ENCODE peak calls at places on chromosomes 6 and 20, in eight cellular contexts. One of them, this sample, is unnamed.

GRCh38 chr20:58147628-58148370 is 80.7 kb downstream of the ANKRD60 start:
- ATAC-seq in A549: no peak
- ATAC-seq in activated T-cell treated with anti-CD3 and anti-CD28 coated beads, Interleukin-2, amount 50 U/mL, for 72 hours: no peak
- ATAC-seq in activated CD4-positive, CD25-positive, alpha-beta regulatory T cell treated with anti-CD3 and anti-CD28 coated beads, Interleukin-2, amount 50 U/mL, for 24 hours: no peak
- ATAC-seq in WTC11: no peak
- ATAC-seq in effector memory CD8-positive, alpha-beta T cell: no peak
- ATAC-seq in T-helper 17 cell: no peak
- ATAC-seq in naive B cell: no peak
- ATAC-seq in this sample: no peak

GRCh38 chr6:21396313-21396712 is 197.2 kb upstream of the SOX4 start:
- ATAC-seq in A549: no peak
- ATAC-seq in activated T-cell treated with anti-CD3 and anti-CD28 coated beads, Interleukin-2, amount 50 U/mL, for 72 hours: no peak
- ATAC-seq in activated CD4-positive, CD25-positive, alpha-beta regulatory T cell treated with anti-CD3 and anti-CD28 coated beads, Interleukin-2, amount 50 U/mL, for 24 hours: no peak
- ATAC-seq in WTC11: no peak
- ATAC-seq in effector memory CD8-positive, alpha-beta T cell: no peak
- ATAC-seq in T-helper 17 cell: no peak
- ATAC-seq in naive B cell: no peak
- ATAC-seq in this sample: peak

GRCh38 chr20:62704341-62704948 is 4.2 kb upstream of the NTSR1 start:
- ATAC-seq in A549: peak
- ATAC-seq in activated T-cell treated with anti-CD3 and anti-CD28 coated beads, Interleukin-2, amount 50 U/mL, for 72 hours: no peak
- ATAC-seq in activated CD4-positive, CD25-positive, alpha-beta regulatory T cell treated with anti-CD3 and anti-CD28 coated beads, Interleukin-2, amount 50 U/mL, for 24 hours: no peak
- ATAC-seq in WTC11: no peak
- ATAC-seq in effector memory CD8-positive, alpha-beta T cell: no peak
- ATAC-seq in T-helper 17 cell: no peak
- ATAC-seq in naive B cell: no peak
- ATAC-seq in this sample: peak

GRCh38 chr6:48318670-48319069 is 207.7 kb upstream of the PTCHD4 start:
- ATAC-seq in A549: no peak
- ATAC-seq in activated T-cell treated with anti-CD3 and anti-CD28 coated beads, Interleukin-2, amount 50 U/mL, for 72 hours: no peak
- ATAC-seq in activated CD4-positive, CD25-positive, alpha-beta regulatory T cell treated with anti-CD3 and anti-CD28 coated beads, Interleukin-2, amount 50 U/mL, for 24 hours: no peak
- ATAC-seq in WTC11: no peak
- ATAC-seq in effector memory CD8-positive, alpha-beta T cell: no peak
- ATAC-seq in T-helper 17 cell: no peak
- ATAC-seq in naive B cell: no peak
- ATAC-seq in this sample: peak

GRCh38 chr20:50172347-50173013 is 18.1 kb upstream of the CEBPB start:
- ATAC-seq in A549: peak
- ATAC-seq in activated T-cell treated with anti-CD3 and anti-CD28 coated beads, Interleukin-2, amount 50 U/mL, for 72 hours: peak
- ATAC-seq in activated CD4-positive, CD25-positive, alpha-beta regulatory T cell treated with anti-CD3 and anti-CD28 coated beads, Interleukin-2, amount 50 U/mL, for 24 hours: no peak
- ATAC-seq in WTC11: peak
- ATAC-seq in effector memory CD8-positive, alpha-beta T cell: no peak
- ATAC-seq in T-helper 17 cell: no peak
- ATAC-seq in naive B cell: peak
- ATAC-seq in this sample: no peak

GRCh38 chr6:140043762-140044378 is 669.4 kb upstream of the CITED2 start:
- ATAC-seq in A549: peak
- ATAC-seq in activated T-cell treated with anti-CD3 and anti-CD28 coated beads, Interleukin-2, amount 50 U/mL, for 72 hours: peak
- ATAC-seq in activated CD4-positive, CD25-positive, alpha-beta regulatory T cell treated with anti-CD3 and anti-CD28 coated beads, Interleukin-2, amount 50 U/mL, for 24 hours: no peak
- ATAC-seq in WTC11: no peak
- ATAC-seq in effector memory CD8-positive, alpha-beta T cell: no peak
- ATAC-seq in T-helper 17 cell: no peak
- ATAC-seq in naive B cell: no peak
- ATAC-seq in this sample: peak

GRCh38 chr6:8958894-8959511 is 523.7 kb upstream of the SLC35B3 start:
- ATAC-seq in A549: no peak
- ATAC-seq in activated T-cell treated with anti-CD3 and anti-CD28 coated beads, Interleukin-2, amount 50 U/mL, for 72 hours: no peak
- ATAC-seq in activated CD4-positive, CD25-positive, alpha-beta regulatory T cell treated with anti-CD3 and anti-CD28 coated beads, Interleukin-2, amount 50 U/mL, for 24 hours: no peak
- ATAC-seq in WTC11: no peak
- ATAC-seq in effector memory CD8-positive, alpha-beta T cell: no peak
- ATAC-seq in T-helper 17 cell: no peak
- ATAC-seq in naive B cell: no peak
- ATAC-seq in this sample: no peak

GRCh38 chr6:25898289-25898977 is 24.4 kb upstream of the SLC17A3 start:
- ATAC-seq in A549: peak
- ATAC-seq in activated T-cell treated with anti-CD3 and anti-CD28 coated beads, Interleukin-2, amount 50 U/mL, for 72 hours: no peak
- ATAC-seq in activated CD4-positive, CD25-positive, alpha-beta regulatory T cell treated with anti-CD3 and anti-CD28 coated beads, Interleukin-2, amount 50 U/mL, for 24 hours: no peak
- ATAC-seq in WTC11: peak
- ATAC-seq in effector memory CD8-positive, alpha-beta T cell: no peak
- ATAC-seq in T-helper 17 cell: no peak
- ATAC-seq in naive B cell: no peak
- ATAC-seq in this sample: no peak

GRCh38 chr20:48203252-48203651 is 418.0 kb upstream of the SULF2 start:
- ATAC-seq in A549: no peak
- ATAC-seq in activated T-cell treated with anti-CD3 and anti-CD28 coated beads, Interleukin-2, amount 50 U/mL, for 72 hours: no peak
- ATAC-seq in activated CD4-positive, CD25-positive, alpha-beta regulatory T cell treated with anti-CD3 and anti-CD28 coated beads, Interleukin-2, amount 50 U/mL, for 24 hours: no peak
- ATAC-seq in WTC11: no peak
- ATAC-seq in effector memory CD8-positive, alpha-beta T cell: no peak
- ATAC-seq in T-helper 17 cell: no peak
- ATAC-seq in naive B cell: no peak
- ATAC-seq in this sample: no peak

GRCh38 chr20:40493071-40493470 is 196.0 kb downstream of the MAFB start:
- ATAC-seq in A549: no peak
- ATAC-seq in activated T-cell treated with anti-CD3 and anti-CD28 coated beads, Interleukin-2, amount 50 U/mL, for 72 hours: no peak
- ATAC-seq in activated CD4-positive, CD25-positive, alpha-beta regulatory T cell treated with anti-CD3 and anti-CD28 coated beads, Interleukin-2, amount 50 U/mL, for 24 hours: no peak
- ATAC-seq in WTC11: no peak
- ATAC-seq in effector memory CD8-positive, alpha-beta T cell: no peak
- ATAC-seq in T-helper 17 cell: no peak
- ATAC-seq in naive B cell: no peak
- ATAC-seq in this sample: no peak

GRCh38 chr20:33387177-33387576 is 14.1 kb downstream of the CDK5RAP1 start:
- ATAC-seq in A549: peak
- ATAC-seq in activated T-cell treated with anti-CD3 and anti-CD28 coated beads, Interleukin-2, amount 50 U/mL, for 72 hours: no peak
- ATAC-seq in activated CD4-positive, CD25-positive, alpha-beta regulatory T cell treated with anti-CD3 and anti-CD28 coated beads, Interleukin-2, amount 50 U/mL, for 24 hours: no peak
- ATAC-seq in WTC11: no peak
- ATAC-seq in effector memory CD8-positive, alpha-beta T cell: no peak
- ATAC-seq in T-helper 17 cell: no peak
- ATAC-seq in naive B cell: no peak
- ATAC-seq in this sample: peak

GRCh38 chr6:31216208-31216898 is 45.9 kb upstream of the POU5F1 start:
- ATAC-seq in A549: no peak
- ATAC-seq in activated T-cell treated with anti-CD3 and anti-CD28 coated beads, Interleukin-2, amount 50 U/mL, for 72 hours: no peak
- ATAC-seq in activated CD4-positive, CD25-positive, alpha-beta regulatory T cell treated with anti-CD3 and anti-CD28 coated beads, Interleukin-2, amount 50 U/mL, for 24 hours: no peak
- ATAC-seq in WTC11: no peak
- ATAC-seq in effector memory CD8-positive, alpha-beta T cell: no peak
- ATAC-seq in T-helper 17 cell: no peak
- ATAC-seq in naive B cell: peak
- ATAC-seq in this sample: no peak

GRCh38 chr6:170244721-170245201 is 46.1 kb downstream of the DLL1 start:
- ATAC-seq in A549: no peak
- ATAC-seq in activated T-cell treated with anti-CD3 and anti-CD28 coated beads, Interleukin-2, amount 50 U/mL, for 72 hours: no peak
- ATAC-seq in activated CD4-positive, CD25-positive, alpha-beta regulatory T cell treated with anti-CD3 and anti-CD28 coated beads, Interleukin-2, amount 50 U/mL, for 24 hours: no peak
- ATAC-seq in WTC11: peak
- ATAC-seq in effector memory CD8-positive, alpha-beta T cell: no peak
- ATAC-seq in T-helper 17 cell: no peak
- ATAC-seq in naive B cell: no peak
- ATAC-seq in this sample: no peak

GRCh38 chr6:72296375-72296774 is 325.5 kb upstream of the KCNQ5 start:
- ATAC-seq in A549: no peak
- ATAC-seq in activated T-cell treated with anti-CD3 and anti-CD28 coated beads, Interleukin-2, amount 50 U/mL, for 72 hours: no peak
- ATAC-seq in activated CD4-positive, CD25-positive, alpha-beta regulatory T cell treated with anti-CD3 and anti-CD28 coated beads, Interleukin-2, amount 50 U/mL, for 24 hours: no peak
- ATAC-seq in WTC11: no peak
- ATAC-seq in effector memory CD8-positive, alpha-beta T cell: no peak
- ATAC-seq in T-helper 17 cell: no peak
- ATAC-seq in naive B cell: no peak
- ATAC-seq in this sample: no peak

GRCh38 chr6:3139090-3139903 is 18.0 kb downstream of the TUBB2A start:
- ATAC-seq in A549: peak
- ATAC-seq in activated T-cell treated with anti-CD3 and anti-CD28 coated beads, Interleukin-2, amount 50 U/mL, for 72 hours: no peak
- ATAC-seq in activated CD4-positive, CD25-positive, alpha-beta regulatory T cell treated with anti-CD3 and anti-CD28 coated beads, Interleukin-2, amount 50 U/mL, for 24 hours: no peak
- ATAC-seq in WTC11: peak
- ATAC-seq in effector memory CD8-positive, alpha-beta T cell: no peak
- ATAC-seq in T-helper 17 cell: no peak
- ATAC-seq in naive B cell: peak
- ATAC-seq in this sample: no peak

GRCh38 chr6:99416892-99417767 is 8.0 kb downstream of the PNISR start:
- ATAC-seq in A549: no peak
- ATAC-seq in activated T-cell treated with anti-CD3 and anti-CD28 coated beads, Interleukin-2, amount 50 U/mL, for 72 hours: peak
- ATAC-seq in activated CD4-positive, CD25-positive, alpha-beta regulatory T cell treated with anti-CD3 and anti-CD28 coated beads, Interleukin-2, amount 50 U/mL, for 24 hours: peak
- ATAC-seq in WTC11: no peak
- ATAC-seq in effector memory CD8-positive, alpha-beta T cell: peak
- ATAC-seq in T-helper 17 cell: peak
- ATAC-seq in naive B cell: peak
- ATAC-seq in this sample: no peak

GRCh38 chr6:113825776-113826175 is 31.4 kb upstream of the MARCKS start:
- ATAC-seq in A549: no peak
- ATAC-seq in activated T-cell treated with anti-CD3 and anti-CD28 coated beads, Interleukin-2, amount 50 U/mL, for 72 hours: no peak
- ATAC-seq in activated CD4-positive, CD25-positive, alpha-beta regulatory T cell treated with anti-CD3 and anti-CD28 coated beads, Interleukin-2, amount 50 U/mL, for 24 hours: no peak
- ATAC-seq in WTC11: no peak
- ATAC-seq in effector memory CD8-positive, alpha-beta T cell: no peak
- ATAC-seq in T-helper 17 cell: no peak
- ATAC-seq in naive B cell: no peak
- ATAC-seq in this sample: peak

GRCh38 chr6:122068291-122068769 is 331.1 kb upstream of the HSF2 start:
- ATAC-seq in A549: no peak
- ATAC-seq in activated T-cell treated with anti-CD3 and anti-CD28 coated beads, Interleukin-2, amount 50 U/mL, for 72 hours: no peak
- ATAC-seq in activated CD4-positive, CD25-positive, alpha-beta regulatory T cell treated with anti-CD3 and anti-CD28 coated beads, Interleukin-2, amount 50 U/mL, for 24 hours: no peak
- ATAC-seq in WTC11: no peak
- ATAC-seq in effector memory CD8-positive, alpha-beta T cell: no peak
- ATAC-seq in T-helper 17 cell: no peak
- ATAC-seq in naive B cell: no peak
- ATAC-seq in this sample: no peak

GRCh38 chr20:40638414-40638813 is 50.6 kb downstream of the MAFB start:
- ATAC-seq in A549: no peak
- ATAC-seq in activated T-cell treated with anti-CD3 and anti-CD28 coated beads, Interleukin-2, amount 50 U/mL, for 72 hours: no peak
- ATAC-seq in activated CD4-positive, CD25-positive, alpha-beta regulatory T cell treated with anti-CD3 and anti-CD28 coated beads, Interleukin-2, amount 50 U/mL, for 24 hours: no peak
- ATAC-seq in WTC11: no peak
- ATAC-seq in effector memory CD8-positive, alpha-beta T cell: no peak
- ATAC-seq in T-helper 17 cell: no peak
- ATAC-seq in naive B cell: no peak
- ATAC-seq in this sample: no peak

GRCh38 chr6:139369568-139370046 is 4.8 kb downstream of the CITED2 start:
- ATAC-seq in A549: no peak
- ATAC-seq in activated T-cell treated with anti-CD3 and anti-CD28 coated beads, Interleukin-2, amount 50 U/mL, for 72 hours: no peak
- ATAC-seq in activated CD4-positive, CD25-positive, alpha-beta regulatory T cell treated with anti-CD3 and anti-CD28 coated beads, Interleukin-2, amount 50 U/mL, for 24 hours: no peak
- ATAC-seq in WTC11: no peak
- ATAC-seq in effector memory CD8-positive, alpha-beta T cell: no peak
- ATAC-seq in T-helper 17 cell: no peak
- ATAC-seq in naive B cell: no peak
- ATAC-seq in this sample: peak

GRCh38 chr6:116386581-116387299 is 16.0 kb downstream of the DSE start:
- ATAC-seq in A549: peak
- ATAC-seq in activated T-cell treated with anti-CD3 and anti-CD28 coated beads, Interleukin-2, amount 50 U/mL, for 72 hours: peak
- ATAC-seq in activated CD4-positive, CD25-positive, alpha-beta regulatory T cell treated with anti-CD3 and anti-CD28 coated beads, Interleukin-2, amount 50 U/mL, for 24 hours: no peak
- ATAC-seq in WTC11: no peak
- ATAC-seq in effector memory CD8-positive, alpha-beta T cell: peak
- ATAC-seq in T-helper 17 cell: peak
- ATAC-seq in naive B cell: no peak
- ATAC-seq in this sample: peak

GRCh38 chr6:45822269-45822812 is 193.3 kb downstream of the CLIC5 start:
- ATAC-seq in A549: no peak
- ATAC-seq in activated T-cell treated with anti-CD3 and anti-CD28 coated beads, Interleukin-2, amount 50 U/mL, for 72 hours: peak
- ATAC-seq in activated CD4-positive, CD25-positive, alpha-beta regulatory T cell treated with anti-CD3 and anti-CD28 coated beads, Interleukin-2, amount 50 U/mL, for 24 hours: peak
- ATAC-seq in WTC11: no peak
- ATAC-seq in effector memory CD8-positive, alpha-beta T cell: no peak
- ATAC-seq in T-helper 17 cell: no peak
- ATAC-seq in naive B cell: peak
- ATAC-seq in this sample: no peak

GRCh38 chr20:64206619-64207018 is 42.4 kb downstream of the MYT1 start:
- ATAC-seq in A549: no peak
- ATAC-seq in activated T-cell treated with anti-CD3 and anti-CD28 coated beads, Interleukin-2, amount 50 U/mL, for 72 hours: no peak
- ATAC-seq in activated CD4-positive, CD25-positive, alpha-beta regulatory T cell treated with anti-CD3 and anti-CD28 coated beads, Interleukin-2, amount 50 U/mL, for 24 hours: no peak
- ATAC-seq in WTC11: no peak
- ATAC-seq in effector memory CD8-positive, alpha-beta T cell: no peak
- ATAC-seq in T-helper 17 cell: no peak
- ATAC-seq in naive B cell: no peak
- ATAC-seq in this sample: no peak

This sample was measured in SK-N-SH treated with all-trans-retinoic acid at 6 μM for 48 hours.